ENCODE peak calls at places on chromosome 2, in four cellular contexts. W is fibroblast of lung, S is H9, O is HepG2. G is an unnamed sample. For H3K9me3, the result is how much of the 10 kb centered on the place peaks cover.

GRCh38 chr2:20150110-20150706 is 74.7 kb downstream of the SDC1 start:
- DNase-seq in W (no peak), S (no peak), O (no peak), G (peak)

GRCh38 chr2:212930556-212930955 is 220.9 kb downstream of the IKZF2 start:
- DNase-seq in W (no peak), S (no peak), O (no peak), G (no peak)

GRCh38 chr2:102630458-102630857 is 11.1 kb downstream of the SLC9A2 start:
- DNase-seq in W (no peak), S (no peak), O (no peak), G (no peak)

GRCh38 chr2:23606968-23607367 is 222.0 kb downstream of the KLHL29 start:
- DNase-seq in W (peak), S (no peak), O (no peak), G (no peak)

GRCh38 chr2:206082298-206082843 is 3.6 kb downstream of the INO80D start:
- DNase-seq in W (no peak), S (no peak), O (no peak), G (no peak)

GRCh38 chr2:159118115-159118858 is 149.8 kb downstream of the TANC1 start:
- DNase-seq in W (peak), S (peak), O (peak), G (peak)

GRCh38 chr2:74197983-74198460 is 393 bp upstream of the MTHFD2 start:
- DNase-seq in W (no peak), S (no peak), O (no peak), G (no peak)

GRCh38 chr2:33322099-33322498 is 154.3 kb upstream of the RASGRP3 start:
- DNase-seq in W (peak), S (no peak), O (no peak), G (no peak)

GRCh38 chr2:55776966-55777365 is 83.3 kb upstream of the PNPT1 start:
- DNase-seq in W (no peak), S (no peak), O (no peak), G (no peak)

GRCh38 chr2:197707316-197708213 is 2.4 kb downstream of the MARS2 start:
- DNase-seq in W (peak), S (no peak), O (peak), G (no peak)

GRCh38 chr2:73290049-73290839 is 3.1 kb downstream of the EGR4 start:
- DNase-seq in W (peak), S (peak), O (peak), G (no peak)

GRCh38 chr2:74138952-74139323 is 8.8 kb downstream of the BOLA3 start:
- DNase-seq in W (no peak), S (peak), O (no peak), G (no peak)

GRCh38 chr2:215621389-215621788 is 185.5 kb upstream of the FN1 start:
- DNase-seq in W (peak), S (no peak), O (no peak), G (no peak)

GRCh38 chr2:12688156-12688555 is 28.6 kb upstream of the TRIB2 start:
- DNase-seq in W (peak), S (no peak), O (no peak), G (no peak)

GRCh38 chr2:69946351-69947077 is 14.9 kb downstream of the ASPRV1 start:
- DNase-seq in W (peak), S (no peak), O (peak), G (no peak)

GRCh38 chr2:191215666-191216065 is 29.5 kb upstream of the MYO1B start:
- DNase-seq in W (no peak), S (no peak), O (no peak), G (no peak)

GRCh38 chr2:227517724-227518123 is 45.8 kb downstream of the AGFG1 start:
- DNase-seq in W (no peak), S (no peak), O (no peak), G (no peak)
- H3K27ac ChIP-seq in W (no peak), S (no peak), O (no peak), G (no peak)

DNA sequence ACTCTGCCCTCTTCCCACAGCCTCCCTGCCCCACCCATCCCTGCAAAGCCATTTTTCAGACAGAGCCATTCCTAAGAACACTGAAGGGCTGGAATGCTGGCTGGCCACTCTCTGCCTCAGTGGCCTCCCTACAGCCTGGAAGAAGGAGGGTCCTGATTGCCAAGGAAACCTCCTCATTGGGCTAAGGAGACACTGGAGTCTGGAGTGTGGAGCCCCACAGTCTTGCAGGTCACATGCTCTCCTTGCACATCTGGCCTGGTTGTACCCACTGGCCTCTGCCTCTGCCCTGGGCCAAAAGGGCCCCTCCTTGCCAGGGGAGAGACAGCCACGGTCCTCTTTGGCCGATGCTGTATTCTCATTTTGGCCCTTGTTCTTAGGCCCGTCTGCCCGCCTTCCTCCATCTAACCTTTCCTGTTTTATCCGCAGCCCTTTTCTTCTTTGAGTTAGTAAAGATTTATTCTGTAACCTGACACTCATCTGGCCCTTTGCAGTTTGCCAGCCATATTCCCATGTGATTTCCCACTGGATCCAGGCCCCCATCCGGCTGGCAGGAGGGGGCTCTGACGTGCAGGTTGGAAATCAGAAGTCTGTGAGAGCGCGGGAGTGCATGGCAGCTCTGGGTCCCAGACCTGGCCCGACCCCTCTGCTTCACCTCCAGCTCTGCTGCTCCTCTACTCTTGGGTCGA is 11.0 kb upstream of the CATIP start:
- DNase-seq in W (no peak), S (no peak), O (no peak), G (no peak)
- H3K9me3 ChIP-seq in W (under half), S (under half), O (under half), G (under half)

GRCh38 chr2:126749537-126749936 is 93.6 kb downstream of the GYPC start:
- DNase-seq in W (no peak), S (no peak), O (no peak), G (no peak)
- TF ChIP-seq CTCF in W (peak), S (peak), O (no peak), G (no peak)

DNA sequence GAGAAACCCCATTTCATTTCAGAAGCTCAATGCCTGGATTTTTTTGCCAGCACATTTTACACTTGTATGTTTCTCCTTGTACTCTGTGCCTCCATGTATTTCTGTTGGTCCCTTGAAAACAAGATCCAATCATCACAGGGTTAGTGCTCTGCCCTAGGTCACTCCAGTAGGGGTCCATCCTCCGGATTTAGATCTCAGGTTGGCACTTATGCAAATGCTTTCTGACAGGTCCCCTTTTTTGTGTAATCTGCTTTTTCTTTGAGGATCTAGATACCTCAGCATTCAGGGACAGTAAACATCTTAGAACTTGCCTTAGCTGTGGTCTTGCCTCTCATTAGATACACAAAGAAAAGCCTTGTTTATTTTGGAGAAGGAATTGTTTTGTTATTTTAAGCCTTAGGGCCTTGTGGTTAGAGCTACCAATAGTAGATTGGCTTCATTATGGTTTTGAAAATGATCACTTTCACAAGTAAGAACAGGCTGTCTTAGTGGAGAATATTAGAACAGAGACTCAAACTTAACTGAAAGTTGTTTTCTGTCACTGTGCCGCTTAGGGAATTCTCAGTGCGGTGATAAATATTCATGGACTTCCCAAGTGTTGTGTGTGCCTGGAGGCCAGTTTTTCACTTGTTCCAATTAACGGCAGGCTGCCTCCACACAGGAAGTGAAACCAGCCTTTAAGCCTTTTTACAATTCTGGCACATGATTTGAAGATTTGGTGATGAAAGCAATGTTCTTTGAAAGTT is 7.8 kb downstream of the MERTK start:
- DNase-seq in W (no peak), S (no peak), O (no peak), G (no peak)
- H3K27ac ChIP-seq in W (no peak), S (no peak), O (no peak), G (no peak)

GRCh38 chr2:57218206-57218605 is 828.4 kb upstream of the VRK2 start:
- DNase-seq in W (no peak), S (no peak), O (no peak), G (no peak)

GRCh38 chr2:57217013-57217412 is 829.6 kb upstream of the VRK2 start:
- DNase-seq in W (no peak), S (no peak), O (no peak), G (no peak)
- H3K9me3 ChIP-seq in W (under half), S (under half), O (half or more), G (under half)

DNA sequence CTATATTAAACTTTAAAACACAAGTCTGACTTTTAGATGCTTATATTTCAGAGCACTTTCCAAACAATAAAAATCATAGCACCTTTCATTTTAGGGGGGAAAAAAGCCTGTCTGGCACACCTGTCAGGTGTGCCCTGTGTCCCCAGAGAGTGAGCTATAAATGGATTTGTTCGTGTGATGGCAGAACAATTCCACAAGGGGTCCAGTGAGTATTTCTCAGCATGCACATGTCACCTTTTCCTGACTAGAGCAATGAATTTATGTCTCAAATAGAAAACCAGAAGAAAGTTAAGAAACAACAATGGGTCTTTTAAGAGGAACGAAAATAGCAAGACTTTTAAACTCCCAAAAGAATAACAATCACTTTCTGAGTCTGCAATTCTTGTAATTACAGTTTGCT is 55.9 kb downstream of the ACVR1C start:
- DNase-seq in W (peak), S (no peak), O (peak), G (no peak)
- TF ChIP-seq CTCF in W (no peak), S (peak), O (peak), G (peak)

GRCh38 chr2:37676274-37676673 is 4.8 kb upstream of the CDC42EP3 start:
- DNase-seq in W (peak), S (no peak), O (no peak), G (no peak)
- H3K27ac ChIP-seq in W (no peak), S (peak), O (no peak), G (peak)

GRCh38 chr2:145411493-145411892 is 891.6 kb upstream of the ZEB2 start:
- DNase-seq in W (no peak), S (no peak), O (no peak), G (no peak)
- H3K9me3 ChIP-seq in W (under half), S (under half), O (under half), G (under half)

GRCh38 chr2:25567406-25567805 is 106.0 kb downstream of the DTNB start:
- DNase-seq in W (peak), S (no peak), O (peak), G (no peak)
- TF ChIP-seq CTCF in W (peak), S (peak), O (peak), G (peak)